ENCODE peak calls at places on chromosomes 3 and 15, in six cellular contexts. One of them, this sample, is unnamed.

GRCh38 chr15:59237854-59238252 is 31.2 kb downstream of the LDHAL6B start:
- DNase-seq in NCI-H460: no peak
- DNase-seq in uterus: no peak
- DNase-seq in NCI-H1417: no peak
- DNase-seq in caudate nucleus: no peak
- DNase-seq in naive thymus-derived CD8-positive, alpha-beta T cell: no peak
- DNase-seq in this sample: no peak

GRCh38 chr3:57756528-57757401 is 656 bp downstream of the SLMAP start:
- DNase-seq in caudate nucleus: no peak
- DNase-seq in uterus: peak; percentile 59
- DNase-seq in naive thymus-derived CD8-positive, alpha-beta T cell: peak; percentile 28
- DNase-seq in NCI-H1417: no peak
- DNase-seq in NCI-H460: no peak
- DNase-seq in this sample: peak; percentile 44

GRCh38 chr3:106446271-106446670 is 577.5 kb upstream of the CBLB start:
- DNase-seq in uterus: no peak
- DNase-seq in caudate nucleus: no peak
- DNase-seq in NCI-H460: no peak
- DNase-seq in NCI-H1417: no peak
- DNase-seq in naive thymus-derived CD8-positive, alpha-beta T cell: no peak
- DNase-seq in this sample: no peak

GRCh38 chr15:98901438-98901837 is 106.2 kb downstream of the PGPEP1L start:
- DNase-seq in caudate nucleus: no peak
- DNase-seq in uterus: no peak
- DNase-seq in NCI-H460: no peak
- DNase-seq in NCI-H1417: no peak
- DNase-seq in naive thymus-derived CD8-positive, alpha-beta T cell: no peak
- DNase-seq in this sample: no peak

GRCh38 chr15:63971427-63971805 is 74.9 kb downstream of the DAPK2 start:
- DNase-seq in NCI-H1417: no peak
- DNase-seq in caudate nucleus: no peak
- DNase-seq in NCI-H460: no peak
- DNase-seq in uterus: no peak
- DNase-seq in naive thymus-derived CD8-positive, alpha-beta T cell: no peak
- DNase-seq in this sample: no peak

GRCh38 chr3:129207347-129207947 is 23.8 kb upstream of the CNBP start:
- DNase-seq in NCI-H460: no peak
- DNase-seq in NCI-H1417: no peak
- DNase-seq in naive thymus-derived CD8-positive, alpha-beta T cell: no peak
- DNase-seq in caudate nucleus: no peak
- DNase-seq in uterus: peak; percentile 33
- DNase-seq in this sample: no peak

GRCh38 chr3:170117134-170117533 is 64.4 kb downstream of the PHC3 start:
- DNase-seq in naive thymus-derived CD8-positive, alpha-beta T cell: no peak
- DNase-seq in uterus: no peak
- DNase-seq in NCI-H1417: no peak
- DNase-seq in caudate nucleus: no peak
- DNase-seq in NCI-H460: no peak
- DNase-seq in this sample: peak; percentile 4

GRCh38 chr15:98085003-98085639 is 124.6 kb downstream of the ARRDC4 start:
- DNase-seq in caudate nucleus: peak; percentile 60
- DNase-seq in uterus: no peak
- DNase-seq in NCI-H460: peak; percentile 47
- DNase-seq in naive thymus-derived CD8-positive, alpha-beta T cell: peak; percentile 29
- DNase-seq in NCI-H1417: peak; percentile 62
- DNase-seq in this sample: no peak

GRCh38 chr3:35383719-35384555 is 255.4 kb upstream of the ARPP21 start:
- DNase-seq in caudate nucleus: peak; percentile 32
- DNase-seq in uterus: no peak
- DNase-seq in NCI-H460: no peak
- DNase-seq in naive thymus-derived CD8-positive, alpha-beta T cell: no peak
- DNase-seq in NCI-H1417: no peak
- DNase-seq in this sample: no peak

GRCh38 chr3:2511356-2511755 is 412.7 kb downstream of the CNTN4 start:
- DNase-seq in NCI-H460: no peak
- DNase-seq in uterus: no peak
- DNase-seq in naive thymus-derived CD8-positive, alpha-beta T cell: no peak
- DNase-seq in caudate nucleus: peak; percentile 37
- DNase-seq in NCI-H1417: peak; percentile 88
- DNase-seq in this sample: no peak

GRCh38 chr15:74775894-74776293 is 6.0 kb upstream of the CSK start:
- DNase-seq in naive thymus-derived CD8-positive, alpha-beta T cell: no peak
- DNase-seq in NCI-H460: no peak
- DNase-seq in NCI-H1417: no peak
- DNase-seq in uterus: no peak
- DNase-seq in caudate nucleus: no peak
- DNase-seq in this sample: no peak

GRCh38 chr15:71279757-71280141 is 164.5 kb downstream of the THSD4 start:
- DNase-seq in NCI-H460: no peak
- DNase-seq in uterus: no peak
- DNase-seq in naive thymus-derived CD8-positive, alpha-beta T cell: no peak
- DNase-seq in caudate nucleus: no peak
- DNase-seq in NCI-H1417: no peak
- DNase-seq in this sample: no peak

GRCh38 chr15:89177633-89178306 is 43.6 kb downstream of the RLBP1 start:
- DNase-seq in NCI-H460: peak; percentile 70
- DNase-seq in NCI-H1417: peak; percentile 68
- DNase-seq in caudate nucleus: peak; percentile 74
- DNase-seq in uterus: peak; percentile 64
- DNase-seq in naive thymus-derived CD8-positive, alpha-beta T cell: peak; percentile 55
- DNase-seq in this sample: peak; percentile 7

GRCh38 chr3:9912294-9912935 is 4.5 kb upstream of the IL17RC start:
- DNase-seq in naive thymus-derived CD8-positive, alpha-beta T cell: no peak
- DNase-seq in uterus: no peak
- DNase-seq in caudate nucleus: no peak
- DNase-seq in NCI-H1417: no peak
- DNase-seq in NCI-H460: no peak
- DNase-seq in this sample: no peak

GRCh38 chr3:188568750-188569149 is 414.8 kb downstream of the LPP start:
- DNase-seq in caudate nucleus: no peak
- DNase-seq in NCI-H1417: no peak
- DNase-seq in uterus: no peak
- DNase-seq in naive thymus-derived CD8-positive, alpha-beta T cell: no peak
- DNase-seq in NCI-H460: no peak
- DNase-seq in this sample: no peak

GRCh38 chr15:71143373-71144310 is 28.4 kb downstream of the THSD4 start:
- DNase-seq in caudate nucleus: no peak
- DNase-seq in NCI-H1417: no peak
- DNase-seq in uterus: no peak
- DNase-seq in NCI-H460: no peak
- DNase-seq in naive thymus-derived CD8-positive, alpha-beta T cell: no peak
- DNase-seq in this sample: no peak

GRCh38 chr15:23518104-23518503 is 47.4 kb upstream of the MKRN3 start:
- DNase-seq in NCI-H460: no peak
- DNase-seq in uterus: no peak
- DNase-seq in caudate nucleus: peak; percentile 34
- DNase-seq in NCI-H1417: no peak
- DNase-seq in naive thymus-derived CD8-positive, alpha-beta T cell: no peak
- DNase-seq in this sample: no peak

GRCh38 chr3:4741404-4742307 is 237.6 kb upstream of the BHLHE40 start:
- DNase-seq in caudate nucleus: peak; percentile 73
- DNase-seq in uterus: peak; percentile 72
- DNase-seq in NCI-H1417: no peak
- DNase-seq in naive thymus-derived CD8-positive, alpha-beta T cell: no peak
- DNase-seq in NCI-H460: peak; percentile 95
- DNase-seq in this sample: peak; percentile 84

GRCh38 chr3:32910954-32911353 is 40.5 kb upstream of the CCR4 start:
- DNase-seq in naive thymus-derived CD8-positive, alpha-beta T cell: no peak
- DNase-seq in NCI-H1417: no peak
- DNase-seq in caudate nucleus: no peak
- DNase-seq in NCI-H460: no peak
- DNase-seq in uterus: no peak
- DNase-seq in this sample: no peak

GRCh38 chr3:104523136-104523535 is 843.6 kb upstream of the ALCAM start:
- DNase-seq in NCI-H1417: no peak
- DNase-seq in uterus: no peak
- DNase-seq in NCI-H460: no peak
- DNase-seq in caudate nucleus: no peak
- DNase-seq in naive thymus-derived CD8-positive, alpha-beta T cell: no peak
- DNase-seq in this sample: no peak

GRCh38 chr3:143974181-143974876 is 2.7 kb downstream of the DIPK2A start:
- DNase-seq in NCI-H1417: no peak
- DNase-seq in NCI-H460: no peak
- DNase-seq in naive thymus-derived CD8-positive, alpha-beta T cell: no peak
- DNase-seq in caudate nucleus: no peak
- DNase-seq in uterus: no peak
- DNase-seq in this sample: no peak

GRCh38 chr3:131386429-131386926 is 4.9 kb downstream of the NUDT16 start:
- DNase-seq in NCI-H1417: no peak
- DNase-seq in caudate nucleus: peak; percentile 17
- DNase-seq in NCI-H460: no peak
- DNase-seq in naive thymus-derived CD8-positive, alpha-beta T cell: no peak
- DNase-seq in uterus: no peak
- DNase-seq in this sample: no peak

This sample was measured in H54.